ENCODE peak calls at places on chromosome 14, in nine cellular contexts. One of them, this sample, is unnamed.

GRCh38 chr14:68788275-68789001 is 4.4 kb downstream of the ZFP36L1 start:
- DNase-seq in GM04504: no peak
- DNase-seq in GF-D8: no peak
- DNase-seq in activated naive CD4-positive, alpha-beta T cell treated with anti-CD3 and anti-CD28 coated beads, Interleukin-2, amount 10 ng/mL, durations not matched to agents 7 days and 5 days: no peak
- DNase-seq in Kasumi-1: no peak
- DNase-seq in stimulated activated CD4-positive, alpha-beta T cell treated with anti-CD3 and anti-CD28 coated beads, Interleukin-1b, Interleukin-23, amount 100 ng/mL, for 24 hours: no peak
- DNase-seq in keratinocyte: no peak
- DNase-seq in retinal pigment epithelial cell: no peak
- DNase-seq in fibroblast of the aortic adventitia: peak; percentile 48
- DNase-seq in this sample: no peak

GRCh38 chr14:63770187-63770807 is 42.4 kb upstream of the SGPP1 start:
- DNase-seq in GF-D8: no peak
- DNase-seq in fibroblast of the aortic adventitia: peak; percentile 77
- DNase-seq in Kasumi-1: peak; percentile 62
- DNase-seq in retinal pigment epithelial cell: peak; percentile 20
- DNase-seq in keratinocyte: no peak
- DNase-seq in GM04504: peak; percentile 29
- DNase-seq in stimulated activated CD4-positive, alpha-beta T cell treated with anti-CD3 and anti-CD28 coated beads, Interleukin-1b, Interleukin-23, amount 100 ng/mL, for 24 hours: peak; percentile 12
- DNase-seq in activated naive CD4-positive, alpha-beta T cell treated with anti-CD3 and anti-CD28 coated beads, Interleukin-2, amount 10 ng/mL, durations not matched to agents 7 days and 5 days: peak; percentile 73
- DNase-seq in this sample: peak; percentile 60

GRCh38 chr14:88792572-88793258 is at the start of gene EML5:
- DNase-seq in GM04504: peak; percentile 8
- DNase-seq in stimulated activated CD4-positive, alpha-beta T cell treated with anti-CD3 and anti-CD28 coated beads, Interleukin-1b, Interleukin-23, amount 100 ng/mL, for 24 hours: peak; percentile 79
- DNase-seq in retinal pigment epithelial cell: peak; percentile 42
- DNase-seq in Kasumi-1: peak; percentile 66
- DNase-seq in keratinocyte: no peak
- DNase-seq in GF-D8: peak; percentile 3
- DNase-seq in fibroblast of the aortic adventitia: peak; percentile 33
- DNase-seq in activated naive CD4-positive, alpha-beta T cell treated with anti-CD3 and anti-CD28 coated beads, Interleukin-2, amount 10 ng/mL, durations not matched to agents 7 days and 5 days: peak; percentile 86
- DNase-seq in this sample: peak; percentile 81

GRCh38 chr14:23103581-23103980 is 1.2 kb downstream of the CIROP start:
- DNase-seq in Kasumi-1: no peak
- DNase-seq in GF-D8: no peak
- DNase-seq in GM04504: no peak
- DNase-seq in stimulated activated CD4-positive, alpha-beta T cell treated with anti-CD3 and anti-CD28 coated beads, Interleukin-1b, Interleukin-23, amount 100 ng/mL, for 24 hours: no peak
- DNase-seq in fibroblast of the aortic adventitia: no peak
- DNase-seq in activated naive CD4-positive, alpha-beta T cell treated with anti-CD3 and anti-CD28 coated beads, Interleukin-2, amount 10 ng/mL, durations not matched to agents 7 days and 5 days: no peak
- DNase-seq in keratinocyte: no peak
- DNase-seq in retinal pigment epithelial cell: no peak
- DNase-seq in this sample: no peak

GRCh38 chr14:98999345-98999744 is 272.7 kb downstream of the BCL11B start:
- DNase-seq in GM04504: no peak
- DNase-seq in retinal pigment epithelial cell: no peak
- DNase-seq in Kasumi-1: no peak
- DNase-seq in fibroblast of the aortic adventitia: no peak
- DNase-seq in activated naive CD4-positive, alpha-beta T cell treated with anti-CD3 and anti-CD28 coated beads, Interleukin-2, amount 10 ng/mL, durations not matched to agents 7 days and 5 days: no peak
- DNase-seq in GF-D8: no peak
- DNase-seq in stimulated activated CD4-positive, alpha-beta T cell treated with anti-CD3 and anti-CD28 coated beads, Interleukin-1b, Interleukin-23, amount 100 ng/mL, for 24 hours: no peak
- DNase-seq in keratinocyte: no peak
- DNase-seq in this sample: no peak

GRCh38 chr14:39023939-39024871 is 78.8 kb downstream of the SEC23A start:
- DNase-seq in Kasumi-1: no peak
- DNase-seq in GF-D8: no peak
- DNase-seq in fibroblast of the aortic adventitia: no peak
- DNase-seq in activated naive CD4-positive, alpha-beta T cell treated with anti-CD3 and anti-CD28 coated beads, Interleukin-2, amount 10 ng/mL, durations not matched to agents 7 days and 5 days: no peak
- DNase-seq in GM04504: no peak
- DNase-seq in keratinocyte: no peak
- DNase-seq in stimulated activated CD4-positive, alpha-beta T cell treated with anti-CD3 and anti-CD28 coated beads, Interleukin-1b, Interleukin-23, amount 100 ng/mL, for 24 hours: no peak
- DNase-seq in retinal pigment epithelial cell: no peak
- DNase-seq in this sample: no peak

GRCh38 chr14:71646518-71646917 is 285.7 kb upstream of the RGS6 start:
- DNase-seq in keratinocyte: no peak
- DNase-seq in activated naive CD4-positive, alpha-beta T cell treated with anti-CD3 and anti-CD28 coated beads, Interleukin-2, amount 10 ng/mL, durations not matched to agents 7 days and 5 days: no peak
- DNase-seq in Kasumi-1: no peak
- DNase-seq in GM04504: no peak
- DNase-seq in GF-D8: no peak
- DNase-seq in stimulated activated CD4-positive, alpha-beta T cell treated with anti-CD3 and anti-CD28 coated beads, Interleukin-1b, Interleukin-23, amount 100 ng/mL, for 24 hours: no peak
- DNase-seq in retinal pigment epithelial cell: no peak
- DNase-seq in fibroblast of the aortic adventitia: no peak
- DNase-seq in this sample: no peak

GRCh38 chr14:54211562-54212308 is 185.1 kb upstream of the CDKN3 start:
- DNase-seq in GF-D8: no peak
- DNase-seq in stimulated activated CD4-positive, alpha-beta T cell treated with anti-CD3 and anti-CD28 coated beads, Interleukin-1b, Interleukin-23, amount 100 ng/mL, for 24 hours: no peak
- DNase-seq in fibroblast of the aortic adventitia: peak; percentile 93
- DNase-seq in GM04504: peak; percentile 66
- DNase-seq in activated naive CD4-positive, alpha-beta T cell treated with anti-CD3 and anti-CD28 coated beads, Interleukin-2, amount 10 ng/mL, durations not matched to agents 7 days and 5 days: no peak
- DNase-seq in keratinocyte: peak; percentile 42
- DNase-seq in retinal pigment epithelial cell: peak; percentile 72
- DNase-seq in Kasumi-1: no peak
- DNase-seq in this sample: no peak

GRCh38 chr14:103546651-103547454 is 15.6 kb downstream of the BAG5 start:
- DNase-seq in keratinocyte: no peak
- DNase-seq in GF-D8: no peak
- DNase-seq in fibroblast of the aortic adventitia: peak; percentile 52
- DNase-seq in stimulated activated CD4-positive, alpha-beta T cell treated with anti-CD3 and anti-CD28 coated beads, Interleukin-1b, Interleukin-23, amount 100 ng/mL, for 24 hours: peak; percentile 68
- DNase-seq in retinal pigment epithelial cell: no peak
- DNase-seq in Kasumi-1: peak; percentile 22
- DNase-seq in GM04504: no peak
- DNase-seq in activated naive CD4-positive, alpha-beta T cell treated with anti-CD3 and anti-CD28 coated beads, Interleukin-2, amount 10 ng/mL, durations not matched to agents 7 days and 5 days: peak; percentile 84
- DNase-seq in this sample: peak; percentile 76

GRCh38 chr14:58362798-58363412 is 32.8 kb upstream of the TOMM20L start:
- DNase-seq in keratinocyte: peak; percentile 2
- DNase-seq in GM04504: no peak
- DNase-seq in stimulated activated CD4-positive, alpha-beta T cell treated with anti-CD3 and anti-CD28 coated beads, Interleukin-1b, Interleukin-23, amount 100 ng/mL, for 24 hours: no peak
- DNase-seq in GF-D8: no peak
- DNase-seq in activated naive CD4-positive, alpha-beta T cell treated with anti-CD3 and anti-CD28 coated beads, Interleukin-2, amount 10 ng/mL, durations not matched to agents 7 days and 5 days: no peak
- DNase-seq in Kasumi-1: peak; percentile 61
- DNase-seq in retinal pigment epithelial cell: no peak
- DNase-seq in fibroblast of the aortic adventitia: peak; percentile 27
- DNase-seq in this sample: no peak

GRCh38 chr14:32473476-32473875 is 144.4 kb downstream of the AKAP6 start:
- DNase-seq in activated naive CD4-positive, alpha-beta T cell treated with anti-CD3 and anti-CD28 coated beads, Interleukin-2, amount 10 ng/mL, durations not matched to agents 7 days and 5 days: no peak
- DNase-seq in fibroblast of the aortic adventitia: peak; percentile 65
- DNase-seq in Kasumi-1: no peak
- DNase-seq in stimulated activated CD4-positive, alpha-beta T cell treated with anti-CD3 and anti-CD28 coated beads, Interleukin-1b, Interleukin-23, amount 100 ng/mL, for 24 hours: no peak
- DNase-seq in keratinocyte: peak; percentile 98
- DNase-seq in retinal pigment epithelial cell: peak; percentile 75
- DNase-seq in GF-D8: no peak
- DNase-seq in GM04504: peak; percentile 84
- DNase-seq in this sample: no peak

GRCh38 chr14:67643671-67644070 is 24.0 kb downstream of the ARG2 start:
- DNase-seq in stimulated activated CD4-positive, alpha-beta T cell treated with anti-CD3 and anti-CD28 coated beads, Interleukin-1b, Interleukin-23, amount 100 ng/mL, for 24 hours: no peak
- DNase-seq in retinal pigment epithelial cell: no peak
- DNase-seq in GM04504: no peak
- DNase-seq in fibroblast of the aortic adventitia: no peak
- DNase-seq in Kasumi-1: no peak
- DNase-seq in GF-D8: no peak
- DNase-seq in keratinocyte: no peak
- DNase-seq in activated naive CD4-positive, alpha-beta T cell treated with anti-CD3 and anti-CD28 coated beads, Interleukin-2, amount 10 ng/mL, durations not matched to agents 7 days and 5 days: no peak
- DNase-seq in this sample: no peak

GRCh38 chr14:98974113-98974512 is 297.9 kb downstream of the BCL11B start:
- DNase-seq in stimulated activated CD4-positive, alpha-beta T cell treated with anti-CD3 and anti-CD28 coated beads, Interleukin-1b, Interleukin-23, amount 100 ng/mL, for 24 hours: no peak
- DNase-seq in GM04504: no peak
- DNase-seq in GF-D8: no peak
- DNase-seq in keratinocyte: no peak
- DNase-seq in retinal pigment epithelial cell: no peak
- DNase-seq in fibroblast of the aortic adventitia: no peak
- DNase-seq in Kasumi-1: no peak
- DNase-seq in activated naive CD4-positive, alpha-beta T cell treated with anti-CD3 and anti-CD28 coated beads, Interleukin-2, amount 10 ng/mL, durations not matched to agents 7 days and 5 days: no peak
- DNase-seq in this sample: no peak

GRCh38 chr14:83470466-83470865 is 1936.8 kb upstream of the SEL1L start:
- DNase-seq in fibroblast of the aortic adventitia: no peak
- DNase-seq in GF-D8: no peak
- DNase-seq in activated naive CD4-positive, alpha-beta T cell treated with anti-CD3 and anti-CD28 coated beads, Interleukin-2, amount 10 ng/mL, durations not matched to agents 7 days and 5 days: no peak
- DNase-seq in GM04504: peak; percentile 88
- DNase-seq in stimulated activated CD4-positive, alpha-beta T cell treated with anti-CD3 and anti-CD28 coated beads, Interleukin-1b, Interleukin-23, amount 100 ng/mL, for 24 hours: no peak
- DNase-seq in retinal pigment epithelial cell: no peak
- DNase-seq in Kasumi-1: peak; percentile 68
- DNase-seq in keratinocyte: no peak
- DNase-seq in this sample: no peak

GRCh38 chr14:95701846-95702221 is 12.1 kb downstream of the TCL1A start:
- DNase-seq in keratinocyte: no peak
- DNase-seq in retinal pigment epithelial cell: peak; percentile 11
- DNase-seq in GM04504: no peak
- DNase-seq in activated naive CD4-positive, alpha-beta T cell treated with anti-CD3 and anti-CD28 coated beads, Interleukin-2, amount 10 ng/mL, durations not matched to agents 7 days and 5 days: no peak
- DNase-seq in fibroblast of the aortic adventitia: peak; percentile 2
- DNase-seq in GF-D8: no peak
- DNase-seq in stimulated activated CD4-positive, alpha-beta T cell treated with anti-CD3 and anti-CD28 coated beads, Interleukin-1b, Interleukin-23, amount 100 ng/mL, for 24 hours: no peak
- DNase-seq in Kasumi-1: no peak
- DNase-seq in this sample: no peak

GRCh38 chr14:50000215-50001145 is 107.6 kb downstream of the ARF6 start:
- DNase-seq in Kasumi-1: peak; percentile 86
- DNase-seq in keratinocyte: no peak
- DNase-seq in stimulated activated CD4-positive, alpha-beta T cell treated with anti-CD3 and anti-CD28 coated beads, Interleukin-1b, Interleukin-23, amount 100 ng/mL, for 24 hours: peak; percentile 73
- DNase-seq in activated naive CD4-positive, alpha-beta T cell treated with anti-CD3 and anti-CD28 coated beads, Interleukin-2, amount 10 ng/mL, durations not matched to agents 7 days and 5 days: peak; percentile 87
- DNase-seq in retinal pigment epithelial cell: peak; percentile 51
- DNase-seq in GM04504: peak; percentile 84
- DNase-seq in fibroblast of the aortic adventitia: peak; percentile 91
- DNase-seq in GF-D8: peak; percentile 53
- DNase-seq in this sample: peak; percentile 88

This sample was measured in activated CD4-positive, alpha-beta memory T cell treated with anti-CD3 and anti-CD28 coated beads, Interleukin-2, amount 10 ng/mL, durations not matched to agents 7 days and 5 days.